ENCODE peak calls at places on chromosome 1, in six cellular contexts. One of them, this sample, is unnamed.

GRCh38 chr1:109776911-109777310 is 13.2 kb upstream of the EPS8L3 start:
- DNase-seq in stomach: peak; percentile 86
- DNase-seq in breast epithelium: peak; percentile 71
- DNase-seq in transverse colon: peak; percentile 87
- DNase-seq in HCT116: peak; percentile 70
- DNase-seq in suprapubic skin: peak; percentile 88
- DNase-seq in this sample: peak; percentile 74

GRCh38 chr1:21598904-21599303 is 70.3 kb downstream of the RAP1GAP start:
- DNase-seq in transverse colon: no peak
- DNase-seq in breast epithelium: no peak
- DNase-seq in stomach: no peak
- DNase-seq in HCT116: no peak
- DNase-seq in suprapubic skin: no peak
- DNase-seq in this sample: no peak

GRCh38 chr1:241600496-241600901 is 39.7 kb downstream of the CHML start:
- DNase-seq in stomach: no peak
- DNase-seq in suprapubic skin: no peak
- DNase-seq in transverse colon: no peak
- DNase-seq in HCT116: no peak
- DNase-seq in breast epithelium: no peak
- DNase-seq in this sample: no peak

GRCh38 chr1:1179339-1179982 is 5.8 kb downstream of the TTLL10 start:
- DNase-seq in suprapubic skin: no peak
- DNase-seq in transverse colon: peak; percentile 5
- DNase-seq in breast epithelium: no peak
- DNase-seq in HCT116: no peak
- DNase-seq in stomach: no peak
- DNase-seq in this sample: no peak

GRCh38 chr1:200668514-200669313 is 993 bp downstream of the DDX59 start:
- DNase-seq in breast epithelium: no peak
- DNase-seq in HCT116: no peak
- DNase-seq in transverse colon: no peak
- DNase-seq in stomach: no peak
- DNase-seq in suprapubic skin: no peak
- DNase-seq in this sample: no peak

GRCh38 chr1:115717541-115717940 is 51.0 kb downstream of the CASQ2 start:
- DNase-seq in stomach: peak; percentile 43
- DNase-seq in HCT116: peak; percentile 32
- DNase-seq in breast epithelium: no peak
- DNase-seq in suprapubic skin: no peak
- DNase-seq in transverse colon: peak; percentile 32
- DNase-seq in this sample: peak; percentile 52

GRCh38 chr1:27876341-27877114 is 4.2 kb downstream of the THEMIS2 start:
- DNase-seq in HCT116: no peak
- DNase-seq in stomach: no peak
- DNase-seq in breast epithelium: no peak
- DNase-seq in transverse colon: no peak
- DNase-seq in suprapubic skin: no peak
- DNase-seq in this sample: no peak

GRCh38 chr1:45032833-45033232 is 20.8 kb downstream of the UROD start:
- DNase-seq in suprapubic skin: no peak
- DNase-seq in HCT116: no peak
- DNase-seq in transverse colon: no peak
- DNase-seq in breast epithelium: no peak
- DNase-seq in stomach: no peak
- DNase-seq in this sample: no peak

GRCh38 chr1:97114842-97115241 is 393.3 kb downstream of the PTBP2 start:
- DNase-seq in stomach: no peak
- DNase-seq in breast epithelium: no peak
- DNase-seq in HCT116: no peak
- DNase-seq in suprapubic skin: no peak
- DNase-seq in transverse colon: no peak
- DNase-seq in this sample: no peak

GRCh38 chr1:222844108-222844779 is 29.4 kb downstream of the DISP1 start:
- DNase-seq in transverse colon: no peak
- DNase-seq in suprapubic skin: no peak
- DNase-seq in stomach: no peak
- DNase-seq in HCT116: no peak
- DNase-seq in breast epithelium: no peak
- DNase-seq in this sample: no peak

GRCh38 chr1:110203021-110203661 is 7.0 kb upstream of the KCNC4 start:
- DNase-seq in HCT116: peak; percentile 55
- DNase-seq in transverse colon: peak; percentile 74
- DNase-seq in breast epithelium: no peak
- DNase-seq in stomach: peak; percentile 59
- DNase-seq in suprapubic skin: no peak
- DNase-seq in this sample: peak; percentile 71

GRCh38 chr1:204947338-204947737 is 76.7 kb downstream of the NFASC start:
- DNase-seq in breast epithelium: no peak
- DNase-seq in HCT116: no peak
- DNase-seq in stomach: no peak
- DNase-seq in suprapubic skin: no peak
- DNase-seq in transverse colon: no peak
- DNase-seq in this sample: no peak

GRCh38 chr1:110136911-110137310 is 13.4 kb upstream of the SLC6A17 start:
- DNase-seq in transverse colon: no peak
- DNase-seq in stomach: peak; percentile 28
- DNase-seq in HCT116: no peak
- DNase-seq in suprapubic skin: no peak
- DNase-seq in breast epithelium: no peak
- DNase-seq in this sample: no peak

GRCh38 chr1:51242546-51242945 is 6.5 kb downstream of the RNF11 start:
- DNase-seq in HCT116: no peak
- DNase-seq in transverse colon: no peak
- DNase-seq in breast epithelium: no peak
- DNase-seq in stomach: no peak
- DNase-seq in suprapubic skin: no peak
- DNase-seq in this sample: no peak
- H3K27ac ChIP-seq in HCT116: no peak overlapping the region
- H3K27ac ChIP-seq in transverse colon: no peak overlapping the region
- H3K27ac ChIP-seq in breast epithelium: no peak overlapping the region
- H3K27ac ChIP-seq in stomach: no peak overlapping the region
- H3K27ac ChIP-seq in suprapubic skin: no peak overlapping the region
- H3K27ac ChIP-seq in this sample: no peak overlapping the region

GRCh38 chr1:70706381-70707173 is 295.5 kb downstream of the CTH start:
- DNase-seq in breast epithelium: no peak
- DNase-seq in suprapubic skin: no peak
- DNase-seq in HCT116: no peak
- DNase-seq in stomach: no peak
- DNase-seq in transverse colon: no peak
- DNase-seq in this sample: no peak

DNA sequence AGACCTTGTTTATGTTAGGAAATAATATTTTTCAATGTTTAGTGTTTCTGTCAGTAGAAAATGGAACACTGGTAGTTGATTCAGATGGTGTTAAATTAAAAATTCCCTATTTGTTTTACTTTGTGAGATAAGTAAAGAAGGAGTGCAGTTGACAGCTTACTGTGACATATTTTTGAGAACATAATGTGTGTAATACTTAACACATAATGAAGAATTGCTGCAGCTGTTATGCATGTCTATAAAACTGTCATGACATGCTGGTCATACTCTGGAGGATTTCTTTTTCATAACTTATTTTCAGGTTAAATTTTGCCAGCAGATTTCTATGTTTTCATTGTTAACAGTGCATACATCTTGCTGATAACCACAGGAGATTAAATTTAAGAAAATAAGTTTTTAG is 296.1 kb downstream of the CTH start:
- DNase-seq in stomach: no peak
- DNase-seq in HCT116: no peak
- DNase-seq in transverse colon: no peak
- DNase-seq in breast epithelium: no peak
- DNase-seq in suprapubic skin: no peak
- DNase-seq in this sample: no peak
- TF ChIP-seq POLR2AphosphoS5 in stomach: no peak
- TF ChIP-seq POLR2AphosphoS5 in HCT116: no peak
- TF ChIP-seq POLR2AphosphoS5 in transverse colon: no peak
- TF ChIP-seq POLR2AphosphoS5 in breast epithelium: no peak
- TF ChIP-seq POLR2AphosphoS5 in suprapubic skin: no peak
- TF ChIP-seq POLR2AphosphoS5 in this sample: no peak

GRCh38 chr1:182249201-182249676 is 142.4 kb downstream of the GLUL start:
- DNase-seq in suprapubic skin: no peak
- DNase-seq in HCT116: no peak
- DNase-seq in transverse colon: peak; percentile 88
- DNase-seq in stomach: peak; percentile 72
- DNase-seq in breast epithelium: no peak
- DNase-seq in this sample: no peak
- TF ChIP-seq POLR2A in suprapubic skin: no peak
- TF ChIP-seq POLR2A in HCT116: no peak
- TF ChIP-seq POLR2A in transverse colon: peak; percentile 28
- TF ChIP-seq POLR2A in stomach: no peak
- TF ChIP-seq POLR2A in breast epithelium: no peak
- TF ChIP-seq POLR2A in this sample: no peak

GRCh38 chr1:83509229-83509870 is 489.6 kb downstream of the TTLL7 start:
- DNase-seq in transverse colon: no peak
- DNase-seq in HCT116: no peak
- DNase-seq in suprapubic skin: no peak
- DNase-seq in breast epithelium: no peak
- DNase-seq in stomach: no peak
- DNase-seq in this sample: no peak
- H3K27ac ChIP-seq in transverse colon: peak overlapping the region; percentile 23
- H3K27ac ChIP-seq in HCT116: no peak overlapping the region
- H3K27ac ChIP-seq in suprapubic skin: no peak overlapping the region
- H3K27ac ChIP-seq in breast epithelium: no peak overlapping the region
- H3K27ac ChIP-seq in stomach: no peak overlapping the region
- H3K27ac ChIP-seq in this sample: no peak overlapping the region

DNA sequence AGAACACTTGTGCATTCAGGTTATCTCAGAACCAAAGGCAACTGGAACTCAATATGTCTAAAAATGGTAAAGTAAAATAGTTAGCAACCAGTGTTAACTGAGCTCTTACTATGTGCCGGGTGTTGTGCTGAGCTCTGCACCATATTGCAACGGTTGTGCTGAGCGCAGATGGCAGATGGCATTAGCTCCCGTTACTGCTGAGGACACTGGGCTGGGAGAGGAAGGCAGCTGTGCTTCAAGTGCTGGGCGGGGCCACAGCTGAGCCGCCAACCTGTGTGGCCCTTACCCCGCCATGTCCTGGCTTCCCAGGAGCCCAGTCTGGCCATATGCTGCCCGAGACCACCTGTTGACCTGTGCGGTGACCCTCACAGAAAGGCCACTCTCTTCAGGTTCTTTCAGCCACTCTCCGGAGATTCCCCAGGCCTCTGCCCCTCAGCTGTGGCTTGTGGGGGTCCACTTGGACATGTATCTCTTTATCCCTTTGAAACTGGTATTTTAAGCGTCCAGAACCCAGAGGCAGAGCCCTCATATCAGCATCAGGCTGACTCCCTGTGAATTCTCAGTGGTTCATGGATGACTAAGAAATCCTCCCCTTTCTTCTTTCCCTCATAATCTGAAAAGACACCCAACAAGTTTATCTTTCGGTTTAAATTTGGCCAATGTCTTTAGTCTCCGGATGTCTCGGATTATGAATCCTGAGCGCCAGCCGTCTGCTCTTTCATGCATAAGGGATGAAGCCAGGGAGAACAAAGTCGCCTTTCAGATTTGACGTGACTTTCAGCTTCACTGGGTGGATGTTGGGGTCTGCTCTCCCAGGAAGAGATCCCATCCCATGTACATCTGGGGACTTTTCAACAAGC is 26.4 kb downstream of the LDLRAP1 start:
- DNase-seq in breast epithelium: no peak
- DNase-seq in transverse colon: no peak
- DNase-seq in suprapubic skin: no peak
- DNase-seq in stomach: no peak
- DNase-seq in HCT116: no peak
- DNase-seq in this sample: no peak
- TF ChIP-seq POLR2AphosphoS5 in breast epithelium: no peak
- TF ChIP-seq POLR2AphosphoS5 in transverse colon: no peak
- TF ChIP-seq POLR2AphosphoS5 in suprapubic skin: no peak
- TF ChIP-seq POLR2AphosphoS5 in stomach: no peak
- TF ChIP-seq POLR2AphosphoS5 in HCT116: no peak
- TF ChIP-seq POLR2AphosphoS5 in this sample: no peak

DNA sequence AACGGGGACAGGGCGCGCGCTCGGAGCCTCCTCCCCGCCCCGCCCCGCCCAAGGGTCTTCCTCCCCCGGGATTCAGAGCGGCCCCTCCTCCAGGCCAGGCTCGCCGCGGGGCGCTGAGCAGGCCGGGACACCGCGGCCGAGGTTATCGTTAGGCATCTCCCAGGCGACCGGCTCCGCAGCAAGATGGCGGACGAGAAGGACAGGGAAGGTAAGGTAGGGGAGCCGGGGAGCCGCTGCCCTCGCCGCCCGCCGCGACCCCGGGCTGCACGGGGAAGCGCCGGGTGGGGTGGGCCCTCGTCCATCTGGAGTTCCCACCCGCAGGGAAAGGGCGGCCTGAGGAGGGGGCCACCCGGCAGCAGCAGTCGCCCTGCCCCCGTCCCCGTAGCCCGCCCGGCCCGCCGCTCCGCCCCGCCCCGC is 105.9 kb upstream of the HNRNPU start:
- DNase-seq in suprapubic skin: peak; percentile 88
- DNase-seq in breast epithelium: peak; percentile 69
- DNase-seq in HCT116: peak; percentile 42
- DNase-seq in transverse colon: no peak
- DNase-seq in stomach: peak; percentile 71
- DNase-seq in this sample: no peak
- TF ChIP-seq POLR2A in suprapubic skin: peak; percentile 21
- TF ChIP-seq POLR2A in breast epithelium: no peak
- TF ChIP-seq POLR2A in HCT116: no peak
- TF ChIP-seq POLR2A in transverse colon: no peak
- TF ChIP-seq POLR2A in stomach: no peak
- TF ChIP-seq POLR2A in this sample: peak; percentile 56

DNA sequence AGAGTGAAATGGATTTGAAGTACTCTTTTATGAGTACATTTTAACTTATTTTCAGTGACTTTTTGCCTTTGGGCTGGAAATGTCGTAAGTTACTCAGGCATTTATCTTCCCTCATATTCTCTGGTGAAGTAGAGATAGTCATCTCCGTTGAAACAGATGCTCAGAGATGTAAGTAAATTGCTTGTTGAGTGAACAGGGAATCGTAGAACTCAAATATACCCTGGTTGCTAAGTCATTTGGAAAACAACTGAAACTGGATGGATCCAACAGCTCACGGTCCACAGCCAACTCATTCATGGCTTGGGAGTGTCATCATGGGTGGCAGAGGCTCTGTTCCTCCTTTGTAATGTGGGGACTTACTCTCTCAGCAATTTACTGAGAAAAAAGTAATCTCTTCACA is 107.2 kb downstream of the LEPR start:
- DNase-seq in suprapubic skin: no peak
- DNase-seq in transverse colon: no peak
- DNase-seq in breast epithelium: no peak
- DNase-seq in HCT116: no peak
- DNase-seq in stomach: no peak
- DNase-seq in this sample: no peak
- H3K27ac ChIP-seq in suprapubic skin: peak overlapping the region; percentile 50
- H3K27ac ChIP-seq in transverse colon: no peak overlapping the region
- H3K27ac ChIP-seq in breast epithelium: peak overlapping the region; percentile 73
- H3K27ac ChIP-seq in HCT116: no peak overlapping the region
- H3K27ac ChIP-seq in stomach: no peak overlapping the region
- H3K27ac ChIP-seq in this sample: no peak overlapping the region

GRCh38 chr1:185284106-185284505 is 32.9 kb downstream of the IVNS1ABP start:
- DNase-seq in suprapubic skin: no peak
- DNase-seq in transverse colon: no peak
- DNase-seq in stomach: no peak
- DNase-seq in breast epithelium: no peak
- DNase-seq in HCT116: no peak
- DNase-seq in this sample: no peak
- TF ChIP-seq POLR2AphosphoS5 in suprapubic skin: no peak
- TF ChIP-seq POLR2AphosphoS5 in transverse colon: no peak
- TF ChIP-seq POLR2AphosphoS5 in stomach: no peak
- TF ChIP-seq POLR2AphosphoS5 in breast epithelium: no peak
- TF ChIP-seq POLR2AphosphoS5 in HCT116: no peak
- TF ChIP-seq POLR2AphosphoS5 in this sample: no peak

GRCh38 chr1:77976433-77977076 is 2.3 kb downstream of the FUBP1 start:
- DNase-seq in stomach: no peak
- DNase-seq in suprapubic skin: no peak
- DNase-seq in breast epithelium: no peak
- DNase-seq in transverse colon: no peak
- DNase-seq in HCT116: no peak
- DNase-seq in this sample: no peak
- TF ChIP-seq POLR2A in stomach: no peak
- TF ChIP-seq POLR2A in suprapubic skin: no peak
- TF ChIP-seq POLR2A in breast epithelium: no peak
- TF ChIP-seq POLR2A in transverse colon: no peak
- TF ChIP-seq POLR2A in HCT116: no peak
- TF ChIP-seq POLR2A in this sample: no peak